ENCODE peak calls at places on chromosomes 11 and 22, in nine cellular contexts. Q is IMR-90, W is ovary, C is iPS DF 6.9, L is tibial artery, R is body of pancreas, G is pancreas, H is GM23248, T is adrenal gland. B is an unnamed sample. For H3K4me1, the result is how much of the 10 kb centered on the place peaks cover.

GRCh38 chr22:28600546-28601143 is 79.0 kb downstream of the TTC28 start:
- DNase-seq in T (peak), R (peak), W (no peak), L (no peak), G (no peak), Q (peak), C (no peak), H (peak), B (no peak)

GRCh38 chr11:125207866-125208425 is 43.4 kb downstream of the PKNOX2 start:
- DNase-seq in L (no peak), Q (peak), T (no peak), G (no peak), H (peak), R (no peak), C (no peak), W (no peak), B (no peak)

GRCh38 chr11:1757861-1758610 is 5.7 kb downstream of the CTSD start:
- DNase-seq in H (no peak), C (no peak), R (peak), L (no peak), G (peak), Q (no peak), T (no peak), W (no peak), B (no peak)

GRCh38 chr22:48406161-48406560 is 1421.5 kb downstream of the BRD1 start:
- DNase-seq in H (no peak), W (no peak), T (no peak), Q (no peak), G (no peak), C (no peak), L (no peak), R (no peak), B (no peak)

GRCh38 chr11:14764899-14765527 is 121.4 kb downstream of the PDE3B start:
- DNase-seq in R (no peak), W (no peak), H (peak), L (no peak), C (no peak), G (no peak), Q (peak), T (no peak), B (no peak)

GRCh38 chr11:25910090-25910489 is 421.8 kb upstream of the ANO3 start:
- DNase-seq in Q (no peak), T (no peak), G (no peak), L (no peak), R (no peak), H (peak), W (no peak), C (no peak), B (no peak)

GRCh38 chr11:120776683-120777010 is 247.3 kb upstream of the TBCEL start:
- DNase-seq in L (no peak), H (no peak), W (no peak), T (no peak), G (no peak), R (no peak), Q (no peak), C (no peak), B (no peak)

GRCh38 chr11:7609521-7609920 is 63.8 kb downstream of the CYB5R2 start:
- DNase-seq in T (no peak), C (no peak), R (no peak), W (no peak), G (no peak), L (no peak), H (peak), Q (peak), B (no peak)

GRCh38 chr11:88680806-88681205 is 343.3 kb upstream of the CTSC start:
- DNase-seq in L (no peak), Q (peak), H (peak), T (no peak), W (no peak), G (no peak), C (no peak), R (no peak), B (no peak)

GRCh38 chr22:45804986-45805325 is 133.3 kb downstream of the ATXN10 start:
- DNase-seq in W (no peak), R (no peak), T (no peak), G (no peak), H (peak), Q (peak), L (no peak), C (no peak), B (no peak)

GRCh38 chr22:29098296-29098695 is 25.5 kb downstream of the KREMEN1 start:
- DNase-seq in W (no peak), L (no peak), Q (no peak), H (no peak), T (no peak), C (no peak), G (no peak), R (no peak), B (no peak)

GRCh38 chr11:118216621-118217526 is 7.9 kb downstream of the JAML start:
- DNase-seq in G (no peak), R (no peak), T (no peak), Q (no peak), C (no peak), W (no peak), H (no peak), L (no peak), B (no peak)

GRCh38 chr11:30683176-30683575 is 97.0 kb upstream of the MPPED2 start:
- DNase-seq in R (no peak), W (no peak), H (peak), C (no peak), L (no peak), T (no peak), G (no peak), Q (peak), B (no peak)

GRCh38 chr11:20739004-20739612 is 69.7 kb downstream of the NELL1 start:
- DNase-seq in R (peak), G (no peak), W (no peak), L (no peak), H (no peak), T (no peak), Q (no peak), C (no peak), B (no peak)

GRCh38 chr22:39209756-39210155 is 35.0 kb downstream of the PDGFB start:
- DNase-seq in G (no peak), W (no peak), C (no peak), L (peak), T (no peak), Q (no peak), H (no peak), R (no peak), B (no peak)

GRCh38 chr11:126384053-126384335 is 28.5 kb downstream of the ST3GAL4 start:
- DNase-seq in Q (no peak), L (peak), R (no peak), W (peak), G (no peak), H (no peak), T (no peak), C (no peak), B (no peak)

GRCh38 chr11:78192223-78192719 is 3.6 kb downstream of the USP35 start:
- DNase-seq in W (no peak), R (peak), Q (no peak), G (peak), L (peak), T (peak), C (no peak), H (peak), B (no peak)

GRCh38 chr11:12455938-12456337 is 78.6 kb downstream of the PARVA start:
- DNase-seq in Q (peak), G (no peak), T (no peak), R (no peak), W (no peak), L (no peak), C (no peak), H (peak), B (no peak)

GRCh38 chr22:44585559-44586121 is 87.6 kb upstream of the RTL6 start:
- DNase-seq in Q (no peak), L (peak), C (no peak), R (no peak), H (no peak), W (no peak), T (no peak), G (no peak), B (no peak)

GRCh38 chr11:20457934-20458333 is 70.4 kb downstream of the PRMT3 start:
- DNase-seq in Q (no peak), C (no peak), W (no peak), H (no peak), R (no peak), T (no peak), L (no peak), G (no peak), B (no peak)

GRCh38 chr22:31628969-31629723 is 32.9 kb downstream of the PISD start:
- DNase-seq in Q (no peak), C (no peak), R (no peak), H (no peak), G (no peak), L (no peak), T (no peak), W (peak), B (no peak)

GRCh38 chr11:23988381-23989006 is 508.4 kb upstream of the LUZP2 start:
- DNase-seq in R (no peak), W (no peak), H (peak), Q (peak), L (no peak), C (no peak), G (no peak), T (no peak), B (no peak)

GRCh38 chr11:105142167-105142566 is 2.6 kb upstream of the CARD18 start:
- DNase-seq in G (no peak), W (no peak), T (no peak), L (no peak), Q (no peak), H (no peak), C (no peak), R (no peak), B (no peak)

GRCh38 chr11:2796091-2796490 is 89.5 kb downstream of the CDKN1C start:
- DNase-seq in L (no peak), G (no peak), T (no peak), Q (no peak), R (peak), C (no peak), H (no peak), W (peak), B (no peak)

GRCh38 chr11:19441752-19442553 is 201.2 kb upstream of the E2F8 start:
- DNase-seq in T (peak), G (no peak), L (no peak), Q (peak), R (peak), W (peak), C (no peak), H (peak), B (peak)

GRCh38 chr11:32056445-32056844 is 34.4 kb upstream of the RCN1 start:
- DNase-seq in W (no peak), Q (no peak), T (no peak), H (peak), L (no peak), R (no peak), C (no peak), G (no peak), B (no peak)

GRCh38 chr22:29215012-29215860 is 9.5 kb downstream of the EMID1 start:
- DNase-seq in H (no peak), W (no peak), G (peak), R (no peak), Q (no peak), L (no peak), T (no peak), C (no peak), B (no peak)

GRCh38 chr22:44276041-44276440 is 36.7 kb downstream of the SHISAL1 start:
- DNase-seq in H (no peak), G (no peak), Q (no peak), C (no peak), R (no peak), L (no peak), W (no peak), T (no peak), B (no peak)

GRCh38 chr22:44298331-44299087 is 14.2 kb downstream of the SHISAL1 start:
- DNase-seq in W (no peak), R (no peak), G (peak), L (no peak), H (no peak), Q (no peak), T (no peak), C (no peak), B (no peak)

GRCh38 chr22:17827466-17827865 is 53.2 kb upstream of the BID start:
- DNase-seq in C (no peak), L (no peak), T (no peak), W (no peak), H (no peak), R (no peak), G (peak), Q (no peak), B (no peak)

GRCh38 chr22:49208003-49208402 is 619.7 kb downstream of the BRD1 start:
- DNase-seq in C (no peak), G (peak), T (no peak), R (no peak), Q (no peak), W (no peak), H (no peak), L (peak), B (no peak)

GRCh38 chr22:50250249-50250554 is 863 bp downstream of the HDAC10 start:
- DNase-seq in Q (no peak), W (no peak), C (no peak), T (no peak), H (no peak), G (no peak), R (no peak), L (no peak), B (no peak)

GRCh38 chr11:35166369-35167360 is 27.7 kb downstream of the CD44 start:
- DNase-seq in T (no peak), Q (peak), L (peak), C (no peak), R (no peak), H (peak), W (no peak), G (no peak), B (no peak)

GRCh38 chr22:23824476-23825245 is 14.1 kb downstream of the DERL3 start:
- DNase-seq in L (no peak), H (no peak), C (no peak), R (no peak), G (peak), W (no peak), T (no peak), Q (no peak), B (no peak)
- H3K4me1 ChIP-seq in L (under half), H (under half), C (under half), R (under half), G (under half), W (under half), T (under half), Q (under half), B (under half)

DNA sequence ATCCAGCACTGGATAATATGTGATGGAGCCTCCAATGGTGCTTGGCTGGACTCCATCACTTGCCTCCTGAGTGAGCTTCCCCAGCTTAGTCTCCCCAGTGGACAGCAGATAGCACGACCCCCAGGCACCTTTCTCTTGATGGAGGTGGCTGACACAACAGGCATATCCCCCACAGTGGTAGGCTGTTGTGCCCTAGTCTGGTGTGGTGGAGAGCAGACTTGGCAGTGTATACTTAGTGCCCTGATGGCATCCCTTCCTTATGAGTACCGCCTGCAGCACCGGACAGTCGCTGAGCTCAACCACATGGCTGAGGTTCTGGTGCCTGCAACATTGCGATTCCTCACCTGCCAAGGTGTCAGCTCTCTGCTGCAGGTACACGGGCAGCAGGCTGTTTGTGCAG is 50.1 kb downstream of the DNHD1 start:
- DNase-seq in R (no peak), H (no peak), Q (no peak), G (no peak), C (no peak), T (no peak), W (no peak), L (no peak), B (no peak)
- H3K4me3 ChIP-seq in R (no peak), H (no peak), Q (no peak), G (no peak), C (no peak), T (no peak), W (no peak), L (no peak), B (no peak)

GRCh38 chr11:41102471-41102870 is 357.0 kb downstream of the LRRC4C start:
- DNase-seq in W (no peak), R (no peak), H (no peak), C (no peak), Q (no peak), G (no peak), T (no peak), L (no peak), B (no peak)
- H3K27ac ChIP-seq in W (no peak), R (no peak), H (no peak), C (no peak), Q (no peak), G (no peak), T (no peak), L (no peak), B (no peak)

GRCh38 chr11:86669424-86669823 is 3.0 kb downstream of the ME3 start:
- DNase-seq in L (no peak), Q (no peak), H (no peak), C (no peak), W (no peak), R (no peak), G (no peak), T (no peak), B (no peak)

GRCh38 chr11:86670179-86670578 is 2.2 kb downstream of the ME3 start:
- DNase-seq in C (no peak), G (no peak), W (no peak), H (no peak), Q (peak), L (no peak), R (no peak), T (no peak), B (no peak)

GRCh38 chr11:86666193-86666592 is 6.2 kb downstream of the ME3 start:
- DNase-seq in H (no peak), T (no peak), L (no peak), G (no peak), R (no peak), W (no peak), C (no peak), Q (no peak), B (no peak)

GRCh38 chr11:86671386-86672006 is 920 bp downstream of the ME3 start:
- DNase-seq in T (peak), R (peak), L (peak), H (peak), C (no peak), Q (no peak), W (peak), G (peak), B (peak)

GRCh38 chr11:86668929-86669328 is 3.5 kb downstream of the ME3 start:
- DNase-seq in Q (no peak), G (no peak), T (no peak), R (no peak), W (no peak), H (no peak), C (no peak), L (no peak), B (no peak)
- H3K4me1 ChIP-seq in Q (under half), G (under half), T (under half), R (under half), W (under half), H (under half), C (under half), L (under half), B (under half)

DNA sequence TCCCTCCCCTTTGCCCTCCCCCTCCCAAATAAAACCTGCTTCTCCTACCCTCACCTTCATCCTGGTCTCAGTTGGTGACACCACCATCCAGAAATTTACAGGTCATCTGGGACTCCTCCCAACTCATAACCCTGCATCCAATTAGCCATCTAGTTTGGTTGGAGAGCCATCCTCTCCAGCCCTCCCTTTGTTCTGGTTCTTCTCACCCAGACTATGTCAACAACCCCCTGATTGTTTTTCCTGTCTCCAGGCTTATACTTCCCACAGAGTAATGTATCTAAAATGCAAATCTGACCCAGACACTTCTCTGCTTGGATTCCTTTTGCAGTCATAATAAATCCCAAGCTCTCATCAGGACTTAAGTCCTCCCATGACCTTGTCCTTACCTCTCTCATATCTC is 2.9 kb downstream of the TTC12 start:
- DNase-seq in L (no peak), G (no peak), C (no peak), R (no peak), Q (no peak), H (no peak), W (no peak), T (no peak), B (no peak)
- H3K4me3 ChIP-seq in L (no peak), G (no peak), C (no peak), R (no peak), Q (no peak), H (no peak), W (no peak), T (no peak), B (no peak)

GRCh38 chr11:102279641-102280170 is 37.6 kb upstream of the BIRC3 start:
- DNase-seq in G (no peak), H (peak), T (peak), Q (peak), C (no peak), R (peak), W (no peak), L (no peak), B (no peak)

GRCh38 chr11:102286292-102286691 is 31.0 kb upstream of the BIRC3 start:
- DNase-seq in G (no peak), T (no peak), Q (no peak), C (no peak), R (no peak), W (no peak), L (no peak), H (no peak), B (no peak)

GRCh38 chr11:102280237-102280833 is 36.9 kb upstream of the BIRC3 start:
- DNase-seq in Q (no peak), L (no peak), H (no peak), G (no peak), W (no peak), R (no peak), T (peak), C (no peak), B (no peak)

GRCh38 chr11:102284008-102284407 is 33.3 kb upstream of the BIRC3 start:
- DNase-seq in C (no peak), Q (no peak), R (no peak), W (no peak), H (no peak), L (no peak), G (no peak), T (no peak), B (no peak)

GRCh38 chr11:102283088-102283487 is 34.2 kb upstream of the BIRC3 start:
- DNase-seq in W (no peak), T (no peak), H (peak), L (no peak), C (no peak), Q (peak), G (no peak), R (no peak), B (no peak)
- H3K27ac ChIP-seq in W (no peak), T (no peak), H (no peak), L (peak), C (no peak), Q (no peak), G (no peak), R (no peak), B (no peak)

GRCh38 chr11:119744577-119744976 is 15.6 kb upstream of the NECTIN1 start:
- DNase-seq in C (no peak), H (no peak), W (no peak), R (no peak), G (no peak), T (no peak), Q (no peak), L (no peak), B (no peak)

GRCh38 chr11:119745112-119745511 is 16.1 kb upstream of the NECTIN1 start:
- DNase-seq in W (no peak), R (no peak), L (no peak), C (no peak), H (no peak), Q (no peak), G (no peak), T (no peak), B (no peak)

GRCh38 chr11:119747868-119748660 is 19.1 kb upstream of the NECTIN1 start:
- DNase-seq in Q (no peak), W (no peak), L (no peak), H (no peak), C (no peak), G (no peak), R (no peak), T (no peak), B (no peak)

GRCh38 chr11:119743041-119743440 is 14.0 kb upstream of the NECTIN1 start:
- DNase-seq in C (no peak), T (no peak), G (peak), W (no peak), L (no peak), Q (no peak), H (no peak), R (peak), B (no peak)

GRCh38 chr11:119745776-119746535 is 17.0 kb upstream of the NECTIN1 start:
- DNase-seq in C (no peak), H (no peak), W (no peak), G (no peak), Q (no peak), T (no peak), L (no peak), R (no peak), B (no peak)
- H3K4me1 ChIP-seq in C (under half), H (under half), W (under half), G (under half), Q (under half), T (under half), L (under half), R (under half), B (under half)

GRCh38 chr22:30607300-30607930 is 441 bp downstream of the TCN2 start:
- DNase-seq in W (no peak), C (no peak), T (no peak), H (no peak), Q (no peak), G (no peak), R (no peak), L (no peak), B (no peak)
- H3K4me3 ChIP-seq in W (peak), C (peak), T (peak), H (peak), Q (peak), G (peak), R (peak), L (peak), B (peak)